ENCODE peak calls at places on chromosomes 1 and 21, in six cellular contexts. S is uterus, D is adrenal gland, C is fibroblast of the aortic adventitia, N is dorsolateral prefrontal cortex, J is GM23248. Q is an unnamed sample.

GRCh38 chr1:67441183-67441582 is 11.0 kb upstream of the SERBP1 start:
- DNase-seq in J (peak; percentile 46), N (no peak), S (peak; percentile 28), C (peak; percentile 84), D (peak; percentile 90), Q (peak; percentile 75)

GRCh38 chr1:110134050-110134595 is 16.2 kb upstream of the SLC6A17 start:
- DNase-seq in C (no peak), J (peak; percentile 44), S (no peak), N (no peak), D (no peak), Q (no peak)

GRCh38 chr1:163168053-163168452 is 34.7 kb downstream of the RGS5 start:
- DNase-seq in N (no peak), C (peak; percentile 98), D (peak; percentile 83), S (no peak), J (peak; percentile 97), Q (peak; percentile 99)

GRCh38 chr1:13863701-13864100 is 163.7 kb downstream of the PRDM2 start:
- DNase-seq in S (no peak), D (no peak), J (no peak), N (no peak), C (no peak), Q (peak; percentile 7)

GRCh38 chr1:204782118-204782700 is 88.5 kb upstream of the NFASC start:
- DNase-seq in S (no peak), D (no peak), C (peak; percentile 69), J (peak; percentile 86), N (no peak), Q (peak; percentile 51)

GRCh38 chr1:47709302-47710074 is 271.6 kb downstream of the FOXD2 start:
- DNase-seq in S (no peak), N (no peak), D (no peak), J (peak; percentile 47), C (no peak), Q (no peak)

GRCh38 chr1:159779403-159779851 is 1.3 kb upstream of the DUSP23 start:
- DNase-seq in D (peak; percentile 81), S (no peak), C (peak; percentile 76), N (no peak), J (peak; percentile 72), Q (peak; percentile 98)

GRCh38 chr1:68111804-68112436 is 61.5 kb upstream of the DIRAS3 start:
- DNase-seq in D (peak; percentile 91), N (peak; percentile 80), J (peak; percentile 92), S (peak; percentile 64), C (peak; percentile 96), Q (peak; percentile 94)

GRCh38 chr1:29550119-29550841 is 314.0 kb downstream of the PTPRU start:
- DNase-seq in J (no peak), C (no peak), D (no peak), N (no peak), S (no peak), Q (no peak)

GRCh38 chr1:151837197-151837596 is 2.4 kb downstream of the C2CD4D start:
- DNase-seq in N (no peak), J (no peak), D (no peak), S (no peak), C (no peak), Q (no peak)

DNA sequence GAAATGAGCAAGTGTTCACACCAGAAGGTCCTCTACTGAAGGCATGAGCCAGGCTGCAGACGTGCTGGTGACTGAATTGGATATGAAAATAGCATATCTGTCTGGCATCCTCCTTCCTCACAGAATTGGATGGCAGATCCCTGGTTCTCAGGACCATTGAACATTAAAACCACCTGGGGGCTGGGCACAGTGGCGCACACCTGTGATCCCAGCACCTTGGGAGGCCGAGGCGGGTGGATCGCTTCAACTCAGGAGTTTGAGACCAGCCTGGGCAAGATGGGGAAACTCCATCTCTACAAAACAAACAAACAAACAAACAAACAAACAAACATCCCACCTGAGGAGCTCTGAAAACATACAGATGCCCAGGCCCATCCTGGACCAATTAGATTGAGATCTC is 23.4 kb downstream of the TEX35 start:
- DNase-seq in C (no peak), J (peak; percentile 15), N (no peak), D (peak; percentile 30), S (no peak), Q (no peak)
- H3K4me3 ChIP-seq in C (no peak overlapping the region), J (no peak overlapping the region), N (no peak overlapping the region), D (no peak overlapping the region), S (no peak overlapping the region), Q (no peak overlapping the region)

GRCh38 chr1:23599125-23599524 is 39.8 kb upstream of the ID3 start:
- DNase-seq in S (no peak), J (no peak), D (no peak), C (no peak), N (no peak), Q (no peak)
- H3K4me3 ChIP-seq in S (no peak overlapping the region), J (no peak overlapping the region), D (no peak overlapping the region), C (no peak overlapping the region), N (no peak overlapping the region), Q (no peak overlapping the region)

GRCh38 chr1:71044833-71045232 is 2.8 kb downstream of the PTGER3 start:
- DNase-seq in J (no peak), C (no peak), D (no peak), S (no peak), N (no peak), Q (no peak)

GRCh38 chr1:71046891-71047634 is 553 bp downstream of the PTGER3 start:
- DNase-seq in J (peak; percentile 52), N (no peak), S (peak; percentile 42), D (no peak), C (no peak), Q (no peak)

GRCh38 chr1:71045463-71046028 is 2.1 kb downstream of the PTGER3 start:
- DNase-seq in S (peak; percentile 22), J (no peak), C (no peak), N (no peak), D (no peak), Q (no peak)

GRCh38 chr1:71049951-71050598 is 2.5 kb upstream of the PTGER3 start:
- DNase-seq in N (no peak), S (no peak), J (peak; percentile 75), D (no peak), C (peak; percentile 87), Q (peak; percentile 76)

DNA sequence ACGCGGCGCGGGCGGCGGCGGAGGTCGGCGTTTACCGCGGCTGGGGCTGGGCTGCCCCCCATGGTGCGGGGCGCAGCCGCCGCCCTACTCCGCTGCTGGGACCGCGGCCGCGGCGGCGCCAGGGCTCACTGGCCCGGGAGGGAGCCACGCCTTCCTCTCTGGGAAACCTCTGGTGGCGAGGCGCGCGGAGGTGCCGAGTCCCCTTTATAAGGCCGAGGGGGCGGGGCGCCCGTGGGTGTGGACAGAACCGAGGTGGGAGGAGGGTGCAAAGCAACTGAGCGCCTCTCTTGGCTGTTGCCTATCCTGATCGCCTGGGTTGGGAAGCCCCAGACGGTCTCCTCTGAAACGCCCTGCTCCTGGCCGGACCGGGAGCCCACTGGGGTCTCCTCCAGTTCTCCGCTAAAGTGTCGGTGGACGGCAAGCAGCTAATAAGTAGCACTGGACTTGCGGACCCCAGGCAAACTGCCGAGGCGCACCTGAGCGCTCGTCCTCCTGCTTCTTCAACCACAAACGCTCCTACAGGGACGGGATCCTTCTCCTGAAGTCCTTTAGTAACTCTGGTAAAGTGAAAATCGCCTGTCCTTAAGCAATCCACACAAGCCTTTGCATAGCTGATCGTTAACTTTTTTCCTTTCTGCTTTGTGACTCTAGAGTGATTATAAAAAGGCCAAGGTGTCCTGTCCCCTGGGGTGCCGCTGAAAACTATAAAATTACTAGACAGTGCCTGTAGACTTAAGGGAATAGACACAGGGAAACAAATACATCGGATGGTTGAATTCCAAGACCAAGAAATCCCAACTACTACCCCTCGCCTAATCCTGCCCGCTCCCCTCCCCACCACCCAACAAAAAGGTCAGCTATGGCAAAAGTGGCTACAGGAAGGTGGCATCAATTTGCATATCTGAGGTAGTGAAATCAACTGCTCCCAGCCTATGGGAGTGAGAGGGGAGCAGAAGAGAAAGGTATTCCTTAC is at the start of gene PTGER3:
- DNase-seq in C (no peak), D (peak; percentile 81), S (peak; percentile 93), J (peak; percentile 63), N (no peak), Q (no peak)
- H3K4me3 ChIP-seq in C (peak within 1 kb of the TSS; percentile 60), D (no peak within 1 kb of the TSS), S (peak within 1 kb of the TSS; percentile 87), J (peak within 1 kb of the TSS; percentile 65), N (peak within 1 kb of the TSS; percentile 39), Q (peak within 1 kb of the TSS; percentile 30)

DNA sequence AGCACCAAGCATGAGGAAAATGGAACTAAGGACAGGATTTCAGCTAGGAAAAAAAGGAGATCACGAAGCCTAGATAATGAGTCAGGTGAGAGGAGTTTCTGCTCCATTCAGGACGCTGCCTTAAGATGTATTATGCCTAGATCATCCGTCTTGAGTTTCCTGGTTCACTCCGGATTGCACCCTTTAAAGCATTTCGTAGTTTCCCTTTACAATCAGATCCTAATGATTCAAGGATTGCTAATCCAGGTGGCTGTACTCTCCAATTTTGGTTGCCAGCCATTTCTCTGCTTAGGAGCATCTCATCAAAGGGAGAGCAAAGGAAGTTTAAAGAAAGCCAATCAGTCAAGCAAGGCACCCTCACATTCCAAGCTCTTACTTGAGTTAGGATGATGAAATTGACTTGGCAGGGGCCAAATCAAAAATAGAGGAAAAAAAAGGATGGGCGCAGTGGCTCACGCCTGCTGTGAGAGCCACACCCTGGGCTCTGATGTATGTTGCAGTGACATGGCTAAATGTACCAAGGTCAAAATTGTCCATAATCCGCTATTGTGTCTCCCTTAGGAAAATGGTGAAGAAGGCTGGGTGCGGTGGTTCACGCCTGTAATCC is 156.9 kb upstream of the SOD1 start:
- DNase-seq in J (no peak), D (no peak), C (no peak), S (no peak), N (no peak), Q (no peak)
- H3K4me3 ChIP-seq in J (no peak overlapping the region), D (no peak overlapping the region), C (no peak overlapping the region), S (no peak overlapping the region), N (no peak overlapping the region), Q (no peak overlapping the region)

DNA sequence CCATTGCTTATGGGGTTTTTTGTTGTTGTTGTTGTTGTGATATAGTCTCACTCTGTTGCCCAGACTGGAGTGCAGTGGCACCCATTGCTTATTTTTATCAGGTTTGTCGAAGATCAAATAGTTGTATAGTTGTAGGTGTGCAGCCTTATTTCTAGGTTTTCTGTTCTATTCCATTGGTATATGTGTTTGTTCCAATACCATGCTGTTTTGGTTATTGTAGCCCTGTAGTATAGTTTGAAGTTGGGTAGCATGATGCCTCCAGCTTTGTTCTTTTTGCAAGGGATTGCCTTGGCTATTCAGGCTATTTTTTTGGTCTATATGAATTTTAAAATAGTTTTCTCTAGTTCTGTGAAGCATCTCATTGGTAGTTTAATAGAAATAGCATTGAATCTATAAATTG is 11.6 kb downstream of the ZNF678 start:
- DNase-seq in D (no peak), C (no peak), N (no peak), S (no peak), J (no peak), Q (no peak)
- H3K4me3 ChIP-seq in D (no peak overlapping the region), C (no peak overlapping the region), N (no peak overlapping the region), S (no peak overlapping the region), J (no peak overlapping the region), Q (no peak overlapping the region)

DNA sequence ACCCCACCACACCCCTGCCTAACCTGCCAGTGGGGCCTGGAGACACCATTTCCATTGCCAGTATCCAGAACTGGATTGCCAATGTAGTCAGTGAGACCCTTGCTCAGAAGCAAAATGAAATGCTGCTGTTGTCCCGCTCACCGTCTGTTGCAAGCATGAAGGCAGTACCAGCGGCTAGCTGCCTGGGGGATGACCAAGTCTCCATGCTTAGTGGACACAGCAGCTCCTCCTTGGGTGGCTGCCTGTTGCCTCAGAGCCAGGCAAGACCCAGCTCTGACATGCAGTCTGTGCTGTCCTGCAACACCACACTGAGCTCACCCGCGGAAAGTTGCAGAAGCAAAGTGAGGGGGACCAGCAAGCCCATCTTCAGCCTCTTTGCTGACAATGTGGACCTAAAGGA is 33.4 kb downstream of the STYXL2 start:
- DNase-seq in S (no peak), N (no peak), C (no peak), J (no peak), D (no peak), Q (no peak)
- H3K4me3 ChIP-seq in S (no peak overlapping the region), N (no peak overlapping the region), C (no peak overlapping the region), J (no peak overlapping the region), D (no peak overlapping the region), Q (no peak overlapping the region)

Q was measured in fibroblast of mammary gland.